ENCODE peak calls at places on chromosome 9, in seven cellular contexts. F, B, D, Z, E, U and O are unnamed samples.

GRCh38 chr9:134209731-134210311 is 45.5 kb upstream of the RNU6ATAC start:
- DNase-seq in B (no peak), E (no peak), Z (no peak), U (no peak), D (no peak), F (no peak), O (no peak)

GRCh38 chr9:21415492-21416267 is 6.8 kb downstream of the IFNA8 start:
- DNase-seq in F (no peak), Z (no peak), B (no peak), E (no peak), U (no peak), D (no peak), O (no peak)

GRCh38 chr9:88388886-88389617 is 808 bp downstream of the SPIN1 start:
- DNase-seq in U (peak), D (peak), B (peak), E (no peak), F (peak), Z (peak), O (peak)

GRCh38 chr9:77752566-77752965 is 104.4 kb upstream of the GNA14 start:
- DNase-seq in D (peak), F (no peak), E (no peak), Z (peak), B (no peak), U (no peak), O (no peak)

GRCh38 chr9:114132550-114132918 is 22.8 kb upstream of the COL27A1 start:
- DNase-seq in E (no peak), B (no peak), Z (no peak), F (no peak), U (no peak), D (no peak), O (no peak)

GRCh38 chr9:130433168-130433946 is 11.4 kb upstream of the ASS1 start:
- DNase-seq in F (peak), E (no peak), B (peak), U (peak), Z (peak), D (peak), O (peak)

GRCh38 chr9:92046676-92047075 is 68.5 kb downstream of the SPTLC1 start:
- DNase-seq in D (no peak), Z (peak), B (no peak), F (no peak), U (no peak), E (no peak), O (no peak)

GRCh38 chr9:98974994-98975712 is 31.4 kb downstream of the COL15A1 start:
- DNase-seq in U (peak), B (peak), E (peak), D (peak), Z (peak), F (peak), O (peak)

GRCh38 chr9:4371108-4371507 is 71.2 kb upstream of the GLIS3 start:
- DNase-seq in E (no peak), U (no peak), Z (peak), B (no peak), D (peak), F (peak), O (peak)

GRCh38 chr9:88521308-88521707 is 13.7 kb upstream of the NXNL2 start:
- DNase-seq in U (no peak), B (no peak), D (no peak), E (no peak), F (no peak), Z (no peak), O (no peak)

GRCh38 chr9:36306481-36307306 is 48.4 kb upstream of the GNE start:
- DNase-seq in Z (peak), F (peak), U (no peak), B (no peak), E (no peak), D (no peak), O (no peak)

GRCh38 chr9:132168347-132168746 is 6.5 kb downstream of the NTNG2 start:
- DNase-seq in B (no peak), E (no peak), Z (peak), U (no peak), D (no peak), F (no peak), O (no peak)

GRCh38 chr9:127970401-127971313 is 10.1 kb downstream of the EEIG1 start:
- DNase-seq in Z (no peak), B (no peak), D (no peak), E (no peak), U (no peak), F (no peak), O (no peak)

GRCh38 chr9:131530546-131530929 is 525 bp downstream of the UCK1 start:
- DNase-seq in B (no peak), U (peak), F (peak), D (peak), E (no peak), Z (peak), O (peak)

GRCh38 chr9:137188490-137189296 is at the start of the genes ANAPC2 and SSNA1:
- DNase-seq in F (peak), E (peak), Z (peak), D (peak), U (peak), B (peak), O (peak)

GRCh38 chr9:90898229-90898628 is 96.6 kb downstream of the SYK start:
- DNase-seq in Z (peak), D (no peak), E (no peak), F (peak), B (no peak), U (no peak), O (no peak)

GRCh38 chr9:21305213-21305612 is at the start of gene IFNA5:
- DNase-seq in D (no peak), E (no peak), F (no peak), B (no peak), U (no peak), Z (no peak), O (no peak)

GRCh38 chr9:134785325-134786108 is 95.1 kb upstream of the FCN2 start:
- DNase-seq in U (no peak), E (no peak), B (no peak), Z (no peak), F (no peak), D (no peak), O (no peak)

GRCh38 chr9:130239741-130240241 is 25.8 kb upstream of the HMCN2 start:
- DNase-seq in D (no peak), F (no peak), E (no peak), U (no peak), B (no peak), Z (peak), O (no peak)

GRCh38 chr9:92980085-92980745 is 32.9 kb downstream of the FGD3 start:
- DNase-seq in D (no peak), Z (no peak), F (no peak), B (no peak), U (no peak), E (no peak), O (peak)

GRCh38 chr9:107929439-107929838 is 439.9 kb upstream of the KLF4 start:
- DNase-seq in F (no peak), Z (peak), U (no peak), B (no peak), D (peak), E (no peak), O (peak)

GRCh38 chr9:10605388-10605787 is 7.4 kb downstream of the PTPRD start:
- DNase-seq in B (no peak), F (no peak), U (no peak), E (no peak), D (no peak), Z (no peak), O (no peak)

GRCh38 chr9:93684161-93684765 is 107.9 kb downstream of the PHF2 start:
- DNase-seq in E (no peak), B (peak), Z (no peak), F (no peak), D (no peak), U (no peak), O (no peak)

GRCh38 chr9:123391233-123391632 is 35.2 kb downstream of the CRB2 start:
- DNase-seq in B (no peak), E (no peak), Z (no peak), F (no peak), D (no peak), U (no peak), O (no peak)
- H3K18ac ChIP-seq in B (no peak), E (no peak), Z (no peak), F (no peak), D (no peak), U (no peak), O (no peak)

GRCh38 chr9:106689089-106689488 is 173.9 kb upstream of the ZNF462 start:
- DNase-seq in F (no peak), E (no peak), U (no peak), B (no peak), Z (no peak), D (peak), O (no peak)

GRCh38 chr9:106682420-106682819 is 180.5 kb upstream of the ZNF462 start:
- DNase-seq in D (peak), B (no peak), F (peak), E (no peak), Z (no peak), U (no peak), O (peak)

DNA sequence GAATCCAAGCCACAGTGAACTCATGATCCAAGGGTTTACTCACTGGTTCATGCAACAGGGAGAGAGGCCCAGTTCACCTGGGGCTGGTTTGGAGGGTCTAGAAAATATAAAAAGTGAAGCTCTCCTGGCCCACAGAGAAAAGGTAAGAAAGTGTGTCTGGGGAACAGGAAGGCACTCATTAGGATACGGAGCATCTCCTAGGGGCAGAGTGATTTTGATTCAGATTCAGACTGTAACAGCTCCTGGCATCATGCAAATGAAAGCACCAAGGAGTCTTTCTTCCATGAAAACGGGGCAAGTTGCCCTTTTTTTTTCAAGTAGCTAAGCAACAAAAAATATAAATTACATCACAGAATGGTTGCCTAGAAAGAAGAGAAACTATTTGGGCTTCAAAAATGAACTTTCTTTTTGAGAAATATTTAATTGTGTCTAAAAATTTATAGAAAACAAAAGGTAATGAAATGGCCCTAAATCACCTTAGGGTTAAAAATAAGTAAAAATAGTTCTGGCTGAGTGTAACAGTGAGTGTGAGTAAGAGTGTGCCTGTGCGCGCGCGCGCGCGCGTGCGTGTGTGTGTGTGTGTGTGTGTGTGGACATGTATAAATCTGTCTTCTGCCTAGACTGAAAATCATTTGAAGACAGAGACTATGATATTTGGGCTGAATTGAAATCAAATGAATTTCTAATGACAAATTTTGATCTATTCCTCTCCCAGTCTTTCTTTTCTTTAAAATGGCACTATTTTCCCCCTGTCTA is 177.8 kb upstream of the ZNF462 start:
- DNase-seq in D (no peak), E (no peak), U (no peak), F (no peak), Z (no peak), B (no peak), O (no peak)
- H3K18ac ChIP-seq in D (no peak), E (no peak), U (no peak), F (no peak), Z (no peak), B (no peak), O (no peak)

GRCh38 chr9:136098210-136098609 is 3.1 kb upstream of the NACC2 start:
- DNase-seq in Z (no peak), F (no peak), U (no peak), D (no peak), B (no peak), E (no peak), O (no peak)

GRCh38 chr9:136100700-136101614 is 5.9 kb upstream of the NACC2 start:
- DNase-seq in D (no peak), U (no peak), B (peak), F (peak), E (no peak), Z (no peak), O (no peak)

GRCh38 chr9:136096505-136097001 is 1.5 kb upstream of the NACC2 start:
- DNase-seq in Z (no peak), D (no peak), F (no peak), U (no peak), B (no peak), E (no peak), O (no peak)

GRCh38 chr9:136098844-136099243 is 3.8 kb upstream of the NACC2 start:
- DNase-seq in U (no peak), D (no peak), Z (no peak), B (no peak), F (no peak), E (no peak), O (no peak)

GRCh38 chr9:136099547-136099946 is 4.5 kb upstream of the NACC2 start:
- DNase-seq in E (no peak), F (no peak), U (no peak), B (no peak), Z (no peak), D (no peak), O (no peak)
- H3K18ac ChIP-seq in E (no peak), F (no peak), U (peak), B (no peak), Z (no peak), D (no peak), O (no peak)

GRCh38 chr9:13049223-13049622 is 230.3 kb downstream of the MPDZ start:
- DNase-seq in F (peak), U (no peak), D (no peak), Z (no peak), B (no peak), E (no peak), O (no peak)
- H3K18ac ChIP-seq in F (no peak), U (no peak), D (no peak), Z (no peak), B (no peak), E (no peak), O (no peak)

GRCh38 chr9:38423939-38424843 is at the start of gene IGFBPL1:
- DNase-seq in E (no peak), U (peak), B (peak), Z (no peak), F (peak), D (peak), O (peak)
- H3K18ac ChIP-seq in E (peak), U (peak), B (no peak), Z (no peak), F (peak), D (no peak), O (no peak)

GRCh38 chr9:70081120-70081495 is 37.5 kb downstream of the MAMDC2 start:
- DNase-seq in E (no peak), D (peak), U (no peak), B (no peak), F (no peak), Z (peak), O (no peak)
- H3K18ac ChIP-seq in E (no peak), D (no peak), U (no peak), B (no peak), F (no peak), Z (no peak), O (no peak)

GRCh38 chr9:84846501-84847323 is 177.2 kb downstream of the NTRK2 start:
- DNase-seq in U (no peak), Z (no peak), F (no peak), B (no peak), D (no peak), E (no peak), O (no peak)
- H3K18ac ChIP-seq in U (no peak), Z (no peak), F (no peak), B (no peak), D (no peak), E (no peak), O (no peak)